ENCODE peak calls at places on chromosomes 7 and 10, in seven cellular contexts. R is A549, U is suprapubic skin, P is adrenal gland, I is uterus, T is HCT116, S is GM12878. W is an unnamed sample.

GRCh38 chr7:79820387-79820786 is 314.2 kb upstream of the GNAI1 start:
- DNase-seq in R (no peak), U (no peak), P (peak; percentile 35), I (no peak), T (no peak), S (no peak), W (no peak)

GRCh38 chr10:124477614-124478363 is 16.2 kb downstream of the LHPP start:
- DNase-seq in R (no peak), U (no peak), P (no peak), I (no peak), T (no peak), S (no peak), W (peak; percentile 30)

GRCh38 chr10:34184901-34185386 is 630.2 kb downstream of the PARD3 start:
- DNase-seq in R (no peak), U (no peak), P (no peak), I (no peak), T (no peak), S (no peak), W (no peak)

GRCh38 chr7:127322351-127322750 is 69.6 kb upstream of the GRM8 start:
- DNase-seq in R (no peak), U (no peak), P (no peak), I (no peak), T (no peak), S (no peak), W (no peak)

GRCh38 chr7:83782628-83783027 is 133.7 kb upstream of the SEMA3E start:
- DNase-seq in R (no peak), U (no peak), P (no peak), I (no peak), T (no peak), S (no peak), W (no peak)

GRCh38 chr7:18900236-18900635 is 217.2 kb downstream of the TWIST1 start:
- DNase-seq in R (no peak), U (no peak), P (no peak), I (no peak), T (no peak), S (no peak), W (no peak)

GRCh38 chr10:132774905-132775863 is 10.8 kb downstream of the NKX6-2 start:
- DNase-seq in R (peak; percentile 90), U (no peak), P (no peak), I (no peak), T (peak; percentile 6), S (no peak), W (no peak)

GRCh38 chr10:132882481-132882951 is 59.9 kb downstream of the CFAP46 start:
- DNase-seq in R (no peak), U (peak; percentile 45), P (no peak), I (no peak), T (no peak), S (no peak), W (no peak)

GRCh38 chr7:158502068-158502750 is 85.4 kb downstream of the PTPRN2 start:
- DNase-seq in R (no peak), U (no peak), P (no peak), I (no peak), T (no peak), S (no peak), W (no peak)

GRCh38 chr7:100396421-100396982 is 23.2 kb downstream of the PILRA start:
- DNase-seq in R (no peak), U (no peak), P (no peak), I (no peak), T (no peak), S (peak; percentile 93), W (no peak)

GRCh38 chr10:74018241-74018640 is 20.3 kb downstream of the VCL start:
- DNase-seq in R (no peak), U (no peak), P (no peak), I (no peak), T (no peak), S (no peak), W (peak; percentile 26)

GRCh38 chr7:18626086-18626485 is 130.5 kb downstream of the HDAC9 start:
- DNase-seq in R (no peak), U (no peak), P (no peak), I (no peak), T (no peak), S (no peak), W (no peak)

GRCh38 chr7:79301419-79301818 is 152.0 kb downstream of the MAGI2 start:
- DNase-seq in R (no peak), U (no peak), P (no peak), I (no peak), T (no peak), S (no peak), W (no peak)

GRCh38 chr10:5976689-5977470 is 463 bp downstream of the IL15RA start:
- DNase-seq in R (peak; percentile 55), U (peak; percentile 75), P (peak; percentile 53), I (peak; percentile 50), T (peak; percentile 18), S (no peak), W (peak; percentile 40)

GRCh38 chr7:29146082-29146706 is at the start of gene CPVL:
- DNase-seq in R (no peak), U (peak; percentile 67), P (peak; percentile 55), I (peak; percentile 26), T (peak; percentile 29), S (no peak), W (peak; percentile 89)

GRCh38 chr10:124670849-124671248 is 73.3 kb downstream of the FAM53B start:
- DNase-seq in R (no peak), U (no peak), P (no peak), I (no peak), T (no peak), S (no peak), W (no peak)

GRCh38 chr10:73281097-73281496 is 28.7 kb upstream of the MRPS16 start:
- DNase-seq in R (no peak), U (no peak), P (no peak), I (no peak), T (no peak), S (no peak), W (no peak)

GRCh38 chr7:98278408-98278807 is 3.1 kb upstream of the BRI3 start:
- DNase-seq in R (no peak), U (no peak), P (no peak), I (no peak), T (no peak), S (no peak), W (no peak)

GRCh38 chr7:91314591-91315323 is 50.5 kb downstream of the FZD1 start:
- DNase-seq in R (no peak), U (no peak), P (no peak), I (no peak), T (no peak), S (no peak), W (no peak)

DNA sequence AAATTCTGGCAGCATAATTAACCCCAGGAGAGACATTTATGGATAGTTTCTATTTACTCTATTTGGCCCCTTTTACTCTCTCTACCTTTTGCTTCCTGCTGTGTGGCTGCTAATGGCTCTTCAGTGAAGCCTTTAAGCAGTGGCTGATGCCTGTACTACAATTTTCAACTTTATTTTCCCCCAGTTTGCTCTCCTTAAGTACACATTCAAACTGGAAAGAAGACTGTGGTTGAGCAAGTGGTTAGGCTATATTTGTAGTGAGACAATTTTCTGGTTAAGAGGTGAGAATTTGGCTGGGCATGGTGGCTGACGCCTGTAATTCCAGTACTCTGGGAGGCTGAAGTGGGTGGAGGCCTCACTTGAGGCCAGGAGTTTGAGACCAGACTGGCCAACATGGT is 8.5 kb upstream of the RSBN1L start:
- DNase-seq in R (no peak), U (no peak), P (no peak), I (no peak), T (no peak), S (no peak), W (peak; percentile 46)
- H3K27ac ChIP-seq in R (no peak overlapping the region), U (no peak overlapping the region), P (no peak overlapping the region), I (no peak overlapping the region), T (no peak overlapping the region), S (no peak overlapping the region), W (peak overlapping the region; percentile 79)

GRCh38 chr10:122230222-122230621 is 40.9 kb upstream of the BTBD16 start:
- DNase-seq in R (no peak), U (no peak), P (no peak), I (no peak), T (no peak), S (no peak), W (no peak)

GRCh38 chr10:122229678-122230077 is 41.4 kb upstream of the BTBD16 start:
- DNase-seq in R (no peak), U (no peak), P (no peak), I (no peak), T (no peak), S (no peak), W (no peak)

GRCh38 chr10:122234416-122234815 is 36.7 kb upstream of the BTBD16 start:
- DNase-seq in R (no peak), U (no peak), P (no peak), I (no peak), T (no peak), S (no peak), W (no peak)

GRCh38 chr10:122233857-122234348 is 37.2 kb upstream of the BTBD16 start:
- DNase-seq in R (no peak), U (peak; percentile 57), P (no peak), I (no peak), T (no peak), S (no peak), W (no peak)

DNA sequence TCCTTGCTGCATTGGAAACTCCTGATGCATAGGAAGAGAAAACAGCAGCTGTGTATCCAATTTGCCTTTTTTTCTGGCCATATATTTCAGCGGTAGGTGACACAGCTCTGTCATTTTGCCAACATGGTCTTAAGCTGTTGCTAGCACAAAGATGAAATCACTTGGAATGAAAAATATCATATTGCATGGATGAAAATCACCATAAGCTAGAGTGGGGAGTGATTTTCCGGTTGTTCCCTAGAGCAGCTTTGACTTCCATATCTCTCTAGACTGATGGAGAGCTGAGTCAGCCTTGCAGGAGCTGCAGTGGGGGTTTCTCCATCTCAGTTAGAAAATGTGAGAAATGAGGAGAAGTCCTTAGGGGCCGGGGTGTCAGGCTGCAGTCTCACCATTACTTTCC is 38.3 kb upstream of the BTBD16 start:
- DNase-seq in R (no peak), U (no peak), P (no peak), I (no peak), T (no peak), S (no peak), W (no peak)
- TF ChIP-seq POLR2A in R (no peak), U (no peak), P (no peak), I (no peak), T (no peak), S (no peak), W (no peak)

GRCh38 chr10:127535802-127536515 is 13.2 kb upstream of the NPS start:
- DNase-seq in R (no peak), U (no peak), P (no peak), I (no peak), T (no peak), S (no peak), W (no peak)
- H3K27ac ChIP-seq in R (no peak overlapping the region), U (no peak overlapping the region), P (no peak overlapping the region), I (no peak overlapping the region), T (no peak overlapping the region), S (no peak overlapping the region), W (no peak overlapping the region)

GRCh38 chr7:105989686-105990085 is 26.6 kb downstream of the CDHR3 start:
- DNase-seq in R (no peak), U (no peak), P (no peak), I (no peak), T (no peak), S (no peak), W (no peak)

GRCh38 chr7:105988277-105988676 is 25.2 kb downstream of the CDHR3 start:
- DNase-seq in R (no peak), U (no peak), P (no peak), I (no peak), T (no peak), S (no peak), W (no peak)

GRCh38 chr7:105992888-105993287 is 29.8 kb downstream of the CDHR3 start:
- DNase-seq in R (no peak), U (no peak), P (no peak), I (no peak), T (no peak), S (no peak), W (no peak)

GRCh38 chr7:105990726-105991465 is 27.8 kb downstream of the CDHR3 start:
- DNase-seq in R (no peak), U (no peak), P (peak; percentile 54), I (peak; percentile 49), T (no peak), S (no peak), W (no peak)

GRCh38 chr7:105990141-105990540 is 27.1 kb downstream of the CDHR3 start:
- DNase-seq in R (no peak), U (no peak), P (no peak), I (no peak), T (no peak), S (no peak), W (no peak)
- TF ChIP-seq POLR2A in R (no peak), U (no peak), P (no peak), I (no peak), T (no peak), S (no peak), W (no peak)